ENCODE peak calls at places on chromosomes 4 and X, in five cellular contexts. U is GM18507; S is AG04449; T is NCI-H1092 treated with DMSO at 0.1 percent for 48 hours; J is activated T-helper 1 cell treated with anti-CD3 and anti-CD28 coated beads, Interleukin-2, amount 50 U/mL, for 16 hours. L is an unnamed sample.

GRCh38 chr4:6962211-6963041 is 52.8 kb downstream of the TBC1D14 start:
- DNase-seq in J (no peak), U (no peak), S (no peak), T (peak), L (no peak)

GRCh38 chrX:69264134-69264533 is 98.9 kb upstream of the PJA1 start:
- DNase-seq in J (no peak), T (no peak), U (no peak), S (no peak), L (no peak)

GRCh38 chr4:188778880-188779279 is 639.6 kb downstream of the TRIML1 start:
- DNase-seq in J (no peak), U (no peak), S (no peak), T (no peak), L (no peak)

GRCh38 chr4:38529189-38530115 is 134.5 kb upstream of the KLF3 start:
- DNase-seq in S (no peak), U (peak), J (peak), T (peak), L (no peak)

GRCh38 chr4:185608223-185608622 is 72.9 kb upstream of the PDLIM3 start:
- DNase-seq in S (no peak), T (no peak), U (no peak), J (no peak), L (no peak)

GRCh38 chr4:79626102-79626501 is 218.1 kb upstream of the GK2 start:
- DNase-seq in S (no peak), J (no peak), U (no peak), T (no peak), L (no peak)

GRCh38 chrX:70166601-70167590 is 10.4 kb upstream of the DGAT2L6 start:
- DNase-seq in U (no peak), J (no peak), S (peak), T (no peak), L (peak)

GRCh38 chr4:40176602-40177001 is 20.2 kb upstream of the RHOH start:
- DNase-seq in J (no peak), T (no peak), U (no peak), S (no peak), L (no peak)